ENCODE peak calls at places on chromosomes 7 and 10, in ten cellular contexts. P, L, C, K, X, S, N, E, J and H are unnamed samples.

GRCh38 chr7:129343099-129343700 is 91.0 kb upstream of the STRIP2 start:
- DNase-seq in P (no peak), L (peak), C (no peak), K (peak), X (no peak), S (no peak), N (peak), E (peak), J (no peak), H (peak)

GRCh38 chr7:36280840-36281812 is 108.5 kb upstream of the ANLN start:
- DNase-seq in P (peak), L (no peak), C (no peak), K (peak), X (peak), S (peak), N (peak), E (peak), J (no peak), H (peak)

GRCh38 chr10:74683621-74684114 is 142.7 kb upstream of the KAT6B start:
- DNase-seq in P (no peak), L (no peak), C (no peak), K (no peak), X (no peak), S (no peak), N (peak), E (no peak), J (no peak), H (no peak)

GRCh38 chr7:7100432-7100849 is 81.9 kb upstream of the C1GALT1 start:
- DNase-seq in P (peak), L (peak), C (no peak), K (no peak), X (no peak), S (no peak), N (peak), E (no peak), J (no peak), H (no peak)

GRCh38 chr10:54940418-54940817 is 139.4 kb upstream of the PCDH15 start:
- DNase-seq in P (no peak), L (no peak), C (no peak), K (no peak), X (no peak), S (no peak), N (no peak), E (peak), J (no peak), H (no peak)

GRCh38 chr7:8931906-8932646 is 498.7 kb downstream of the NXPH1 start:
- DNase-seq in P (no peak), L (no peak), C (no peak), K (no peak), X (no peak), S (no peak), N (no peak), E (peak), J (no peak), H (no peak)

GRCh38 chr10:91206427-91206826 is 14.0 kb upstream of the PCGF5 start:
- DNase-seq in P (no peak), L (no peak), C (no peak), K (no peak), X (no peak), S (no peak), N (no peak), E (no peak), J (no peak), H (no peak)

GRCh38 chr7:84264341-84264740 is 69.8 kb upstream of the SEMA3A start:
- DNase-seq in P (no peak), L (no peak), C (no peak), K (no peak), X (no peak), S (no peak), N (no peak), E (no peak), J (no peak), H (no peak)

GRCh38 chr10:48523212-48523819 is 81.6 kb downstream of the ARHGAP22 start:
- DNase-seq in P (peak), L (peak), C (no peak), K (peak), X (peak), S (peak), N (no peak), E (peak), J (no peak), H (peak)

GRCh38 chr10:93993414-93993781 is 333 bp upstream of the PLCE1 start:
- DNase-seq in P (no peak), L (no peak), C (no peak), K (no peak), X (no peak), S (no peak), N (no peak), E (no peak), J (no peak), H (no peak)

GRCh38 chr10:93992400-93993030 is 1.2 kb upstream of the PLCE1 start:
- DNase-seq in P (no peak), L (no peak), C (no peak), K (no peak), X (no peak), S (no peak), N (no peak), E (peak), J (no peak), H (no peak)

GRCh38 chr10:93995598-93996271 is 2.0 kb downstream of the PLCE1 start:
- DNase-seq in P (no peak), L (no peak), C (no peak), K (no peak), X (no peak), S (no peak), N (no peak), E (no peak), J (no peak), H (peak)

GRCh38 chr10:93995182-93995581 is 1.5 kb downstream of the PLCE1 start:
- DNase-seq in P (no peak), L (no peak), C (no peak), K (no peak), X (no peak), S (no peak), N (no peak), E (no peak), J (no peak), H (no peak)

GRCh38 chr10:93993782-93994668 is at the start of gene PLCE1:
- DNase-seq in P (peak), L (peak), C (no peak), K (no peak), X (peak), S (peak), N (peak), E (peak), J (peak), H (peak)
- TF ChIP-seq POLR2A in P (no peak), L (no peak), C (no peak), K (no peak), X (no peak), S (no peak), N (no peak), E (peak), J (peak), H (peak)

GRCh38 chr7:88002617-88003016 is 68.6 kb downstream of the ADAM22 start:
- DNase-seq in P (no peak), L (no peak), C (no peak), K (no peak), X (no peak), S (no peak), N (no peak), E (no peak), J (no peak), H (no peak)
- TF ChIP-seq POLR2A in P (no peak), L (no peak), C (no peak), K (no peak), X (no peak), S (no peak), N (no peak), E (no peak), J (no peak), H (no peak)

DNA sequence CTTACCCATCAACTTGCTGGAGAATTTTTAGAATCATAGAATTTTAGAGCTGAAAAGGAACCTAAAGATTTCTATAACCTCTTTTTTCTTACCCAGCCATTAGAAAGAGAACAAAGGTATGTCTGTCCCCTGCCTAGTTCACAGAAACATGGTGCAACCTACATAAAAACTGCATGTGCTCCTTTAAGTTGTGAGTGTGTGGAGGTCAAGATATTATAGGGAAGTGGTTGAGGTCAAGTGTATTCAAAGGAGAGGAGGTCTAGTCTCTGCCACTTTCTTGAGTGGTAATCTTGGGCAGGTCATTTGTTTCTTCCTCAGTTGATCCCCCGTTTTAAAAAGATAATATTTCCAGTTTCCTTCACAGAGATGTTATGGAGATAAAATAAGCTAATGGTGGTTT is 6.4 kb downstream of the UBTD1 start:
- DNase-seq in P (no peak), L (no peak), C (no peak), K (no peak), X (no peak), S (no peak), N (no peak), E (no peak), J (no peak), H (no peak)
- TF ChIP-seq POLR2A in P (no peak), L (no peak), C (no peak), K (no peak), X (no peak), S (no peak), N (no peak), E (no peak), J (no peak), H (no peak)

DNA sequence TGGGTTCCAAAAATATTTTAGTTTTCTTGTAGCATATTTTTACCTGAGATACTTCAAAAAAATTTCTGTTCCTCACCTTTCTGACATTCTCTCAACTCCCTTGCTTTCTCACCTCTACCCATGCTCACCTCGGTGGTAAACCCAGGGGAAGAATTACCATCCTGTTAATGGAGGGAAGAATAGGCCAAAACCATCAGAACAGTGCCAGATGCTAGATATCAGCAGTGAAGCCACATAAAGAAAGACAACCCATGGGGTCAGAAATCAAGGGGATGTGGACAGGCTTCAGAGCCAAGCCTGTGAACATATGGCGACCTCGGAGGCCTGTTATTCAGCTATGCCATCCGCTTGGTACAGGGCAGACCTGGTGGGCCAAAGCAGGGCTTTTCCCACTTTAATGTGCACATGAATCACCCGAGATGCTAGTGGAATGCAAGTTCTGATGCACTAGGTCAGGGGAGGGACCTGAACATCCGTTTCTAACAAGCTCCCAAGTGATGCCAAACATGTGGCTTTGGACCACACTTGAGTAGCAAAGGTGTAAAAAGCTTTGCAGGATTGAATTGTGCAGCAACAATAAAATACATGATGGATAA is 125.5 kb downstream of the NPY start:
- DNase-seq in P (no peak), L (no peak), C (no peak), K (no peak), X (no peak), S (no peak), N (no peak), E (no peak), J (no peak), H (no peak)
- TF ChIP-seq POLR2A in P (no peak), L (no peak), C (no peak), K (no peak), X (no peak), S (no peak), N (no peak), E (no peak), J (no peak), H (no peak)

GRCh38 chr10:22252286-22252800 is 34.5 kb upstream of the EBLN1 start:
- DNase-seq in P (peak), L (peak), C (no peak), K (no peak), X (peak), S (peak), N (peak), E (no peak), J (peak), H (no peak)
- TF ChIP-seq POLR2A in P (no peak), L (no peak), C (no peak), K (no peak), X (peak), S (no peak), N (peak), E (no peak), J (no peak), H (no peak)

GRCh38 chr7:157139142-157140117 is 704 bp downstream of the UBE3C start:
- DNase-seq in P (peak), L (peak), C (no peak), K (no peak), X (peak), S (peak), N (peak), E (peak), J (peak), H (no peak)

GRCh38 chr7:157138101-157138423 is 664 bp upstream of the UBE3C start:
- DNase-seq in P (no peak), L (no peak), C (no peak), K (no peak), X (no peak), S (no peak), N (no peak), E (no peak), J (no peak), H (no peak)

GRCh38 chr7:157140118-157140905 is 1.6 kb downstream of the UBE3C start:
- DNase-seq in P (peak), L (peak), C (no peak), K (no peak), X (no peak), S (no peak), N (no peak), E (no peak), J (no peak), H (no peak)

GRCh38 chr7:157136372-157136771 is 2.4 kb upstream of the UBE3C start:
- DNase-seq in P (peak), L (peak), C (no peak), K (no peak), X (no peak), S (no peak), N (no peak), E (peak), J (no peak), H (peak)

GRCh38 chr7:157138424-157139141 is at the start of gene UBE3C:
- DNase-seq in P (peak), L (peak), C (peak), K (peak), X (peak), S (peak), N (peak), E (peak), J (peak), H (peak)
- TF ChIP-seq POLR2A in P (peak), L (peak), C (peak), K (peak), X (peak), S (peak), N (peak), E (peak), J (peak), H (peak)

GRCh38 chr10:133528296-133528844 is 1.2 kb downstream of the CYP2E1 start:
- DNase-seq in P (no peak), L (no peak), C (no peak), K (no peak), X (no peak), S (no peak), N (no peak), E (no peak), J (no peak), H (no peak)

GRCh38 chr10:133529576-133529946 is 2.4 kb downstream of the CYP2E1 start:
- DNase-seq in P (no peak), L (no peak), C (no peak), K (no peak), X (no peak), S (no peak), N (no peak), E (no peak), J (no peak), H (no peak)

GRCh38 chr10:133530506-133530905 is 3.3 kb downstream of the CYP2E1 start:
- DNase-seq in P (no peak), L (no peak), C (no peak), K (no peak), X (no peak), S (no peak), N (no peak), E (no peak), J (no peak), H (no peak)

GRCh38 chr10:133527779-133528271 is 662 bp downstream of the CYP2E1 start:
- DNase-seq in P (no peak), L (no peak), C (no peak), K (no peak), X (no peak), S (no peak), N (no peak), E (no peak), J (peak), H (no peak)

GRCh38 chr10:133528845-133529575 is 1.8 kb downstream of the CYP2E1 start:
- DNase-seq in P (no peak), L (no peak), C (no peak), K (no peak), X (no peak), S (no peak), N (no peak), E (no peak), J (peak), H (no peak)
- TF ChIP-seq POLR2A in P (no peak), L (no peak), C (no peak), K (no peak), X (no peak), S (no peak), N (no peak), E (no peak), J (no peak), H (no peak)

GRCh38 chr7:30504347-30505173 is at the start of gene GGCT:
- DNase-seq in P (peak), L (peak), C (peak), K (peak), X (peak), S (peak), N (peak), E (peak), J (peak), H (peak)
- TF ChIP-seq POLR2A in P (peak), L (peak), C (peak), K (peak), X (peak), S (peak), N (peak), E (peak), J (peak), H (peak)